ENCODE peak calls at places on chromosomes 12 and 14, in seven cellular contexts. O is hepatocyte; H is CD8-positive, alpha-beta memory T cell; K is aorta; Q is tibial artery; E is CD8-positive, alpha-beta T cell; S is psoas muscle. X is an unnamed sample.

GRCh38 chr14:55427439-55427838 is 13.0 kb downstream of the TBPL2 start:
- DNase-seq in O (peak), H (no peak), K (no peak), Q (no peak), E (no peak), S (no peak), X (no peak)

GRCh38 chr12:3034067-3034750 is 43.0 kb upstream of the TSPAN9 start:
- DNase-seq in O (peak), H (no peak), K (peak), Q (peak), E (no peak), S (peak), X (peak)

GRCh38 chr12:94445662-94446061 is 14.0 kb downstream of the CEP83 start:
- DNase-seq in O (no peak), H (no peak), K (no peak), Q (no peak), E (no peak), S (no peak), X (no peak)

GRCh38 chr14:105019861-105020814 is 745 bp downstream of the CDCA4 start:
- DNase-seq in O (peak), H (peak), K (peak), Q (no peak), E (peak), S (no peak), X (no peak)

GRCh38 chr12:124869011-124869665 is 5.5 kb upstream of the SCARB1 start:
- DNase-seq in O (no peak), H (no peak), K (peak), Q (peak), E (no peak), S (no peak), X (no peak)

GRCh38 chr12:127485528-127485927 is 781.4 kb upstream of the TMEM132C start:
- DNase-seq in O (peak), H (no peak), K (peak), Q (no peak), E (no peak), S (no peak), X (peak)

GRCh38 chr12:43893670-43894069 is 57.8 kb downstream of the TMEM117 start:
- DNase-seq in O (no peak), H (no peak), K (no peak), Q (no peak), E (no peak), S (no peak), X (peak)

GRCh38 chr12:91138337-91138905 is 27.1 kb upstream of the LUM start:
- DNase-seq in O (peak), H (no peak), K (peak), Q (no peak), E (no peak), S (no peak), X (peak)

GRCh38 chr14:106115401-106115800 is 589.0 kb downstream of the TMEM121 start:
- DNase-seq in O (no peak), H (no peak), K (no peak), Q (no peak), E (no peak), S (no peak), X (no peak)

GRCh38 chr14:59215353-59215752 is 26.9 kb downstream of the DAAM1 start:
- DNase-seq in O (peak), H (no peak), K (peak), Q (peak), E (no peak), S (peak), X (peak)

GRCh38 chr12:76591461-76591860 is 31.9 kb upstream of the OSBPL8 start:
- DNase-seq in O (no peak), H (no peak), K (no peak), Q (no peak), E (no peak), S (no peak), X (peak)

GRCh38 chr12:57173089-57173488 is 25.7 kb upstream of the LRP1-AS start:
- DNase-seq in O (peak), H (no peak), K (no peak), Q (no peak), E (no peak), S (no peak), X (no peak)

GRCh38 chr14:87149583-87150354 is 843.2 kb downstream of the GALC start:
- DNase-seq in O (no peak), H (no peak), K (no peak), Q (no peak), E (no peak), S (no peak), X (peak)

GRCh38 chr12:124567035-124567672 is at the start of gene NCOR2:
- DNase-seq in O (no peak), H (peak), K (no peak), Q (no peak), E (peak), S (peak), X (no peak)

GRCh38 chr14:36656769-36657408 is 4.8 kb upstream of the PAX9 start:
- DNase-seq in O (no peak), H (no peak), K (no peak), Q (no peak), E (no peak), S (peak), X (no peak)

GRCh38 chr12:119096429-119097202 is 82.1 kb upstream of the HSPB8 start:
- DNase-seq in O (peak), H (no peak), K (no peak), Q (no peak), E (no peak), S (no peak), X (no peak)

GRCh38 chr14:104131968-104132732 is 6.2 kb upstream of the KIF26A start:
- DNase-seq in O (no peak), H (no peak), K (peak), Q (no peak), E (no peak), S (peak), X (no peak)

GRCh38 chr14:53411110-53411509 is 258.0 kb upstream of the DDHD1 start:
- DNase-seq in O (no peak), H (no peak), K (no peak), Q (no peak), E (no peak), S (no peak), X (peak)

GRCh38 chr14:63393002-63393401 is 74.3 kb upstream of the GPHB5 start:
- DNase-seq in O (no peak), H (no peak), K (no peak), Q (no peak), E (no peak), S (no peak), X (no peak)

GRCh38 chr14:99608591-99608990 is 4.6 kb upstream of the CCDC85C start:
- DNase-seq in O (no peak), H (no peak), K (no peak), Q (no peak), E (no peak), S (no peak), X (no peak)

GRCh38 chr12:57623811-57624390 is 9.1 kb downstream of the B4GALNT1 start:
- DNase-seq in O (no peak), H (no peak), K (no peak), Q (no peak), E (no peak), S (no peak), X (no peak)

GRCh38 chr12:94326727-94327126 is 132.9 kb downstream of the CEP83 start:
- DNase-seq in O (no peak), H (no peak), K (no peak), Q (no peak), E (no peak), S (no peak), X (peak)

GRCh38 chr12:108386704-108387360 is 47.7 kb upstream of the CMKLR1 start:
- DNase-seq in O (no peak), H (no peak), K (no peak), Q (no peak), E (no peak), S (no peak), X (no peak)

GRCh38 chr14:73663548-73664212 is 18.9 kb downstream of the DNAL1 start:
- DNase-seq in O (no peak), H (no peak), K (no peak), Q (no peak), E (no peak), S (no peak), X (no peak)

GRCh38 chr12:7645395-7646177 is 20.1 kb downstream of the APOBEC1 start:
- DNase-seq in O (peak), H (peak), K (no peak), Q (peak), E (no peak), S (no peak), X (peak)

GRCh38 chr12:93109794-93110203 is 180.7 kb upstream of the EEA1 start:
- DNase-seq in O (no peak), H (no peak), K (no peak), Q (no peak), E (no peak), S (no peak), X (no peak)

GRCh38 chr12:68962855-68963455 is 30.0 kb upstream of the CPM start:
- DNase-seq in O (peak), H (no peak), K (no peak), Q (no peak), E (no peak), S (no peak), X (peak)

GRCh38 chr12:107514887-107515445 is 170.6 kb upstream of the PWP1 start:
- DNase-seq in O (no peak), H (no peak), K (no peak), Q (peak), E (no peak), S (no peak), X (peak)

GRCh38 chr14:79325071-79325470 is 886.2 kb downstream of the DIO2 start:
- DNase-seq in O (no peak), H (no peak), K (no peak), Q (no peak), E (no peak), S (no peak), X (no peak)

DNA sequence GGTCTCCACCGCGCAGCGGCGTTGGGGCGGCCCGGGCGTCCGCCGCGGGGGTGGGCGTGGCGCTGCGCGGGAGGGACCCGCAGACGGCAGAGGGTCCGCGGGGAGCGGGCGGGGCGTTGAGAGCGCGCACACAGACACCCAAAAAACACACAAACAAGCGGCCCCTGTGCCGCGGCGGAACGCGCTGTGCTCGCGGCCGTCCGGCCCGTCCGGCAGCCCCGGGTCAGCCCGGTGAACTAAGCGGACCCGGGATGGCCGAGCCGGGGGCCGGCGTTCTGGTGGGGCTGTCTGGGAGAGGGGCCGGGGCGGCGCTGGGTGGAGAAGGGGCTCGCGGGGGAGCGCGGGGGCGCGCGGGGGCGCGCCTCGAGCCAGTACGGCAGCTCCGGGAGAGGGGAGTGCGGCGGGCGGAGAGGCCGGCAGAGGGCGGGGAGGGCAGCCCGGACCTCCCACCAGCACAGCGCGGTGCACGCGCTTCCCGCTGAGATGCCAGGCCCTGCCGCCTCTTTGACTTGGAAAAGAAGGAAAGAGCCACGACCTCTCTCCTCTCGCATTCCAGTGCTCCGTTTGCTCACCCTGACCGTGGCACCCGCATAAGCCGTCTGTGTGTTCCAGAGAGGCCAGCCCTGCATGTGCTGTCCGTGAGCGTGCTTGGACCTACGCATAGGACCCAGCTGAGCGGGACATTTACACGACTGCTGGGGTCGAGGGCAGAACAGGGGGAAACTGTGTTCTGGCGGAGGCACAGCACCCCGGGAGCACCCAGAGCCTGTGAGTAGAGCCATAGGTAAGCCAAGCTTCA is 10.3 kb downstream of the SLC6A12 start:
- DNase-seq in O (peak), H (no peak), K (no peak), Q (no peak), E (no peak), S (peak), X (no peak)
- H3K4me3 ChIP-seq in O (peak), H (no peak), K (peak), Q (peak), E (no peak), S (peak), X (peak)

DNA sequence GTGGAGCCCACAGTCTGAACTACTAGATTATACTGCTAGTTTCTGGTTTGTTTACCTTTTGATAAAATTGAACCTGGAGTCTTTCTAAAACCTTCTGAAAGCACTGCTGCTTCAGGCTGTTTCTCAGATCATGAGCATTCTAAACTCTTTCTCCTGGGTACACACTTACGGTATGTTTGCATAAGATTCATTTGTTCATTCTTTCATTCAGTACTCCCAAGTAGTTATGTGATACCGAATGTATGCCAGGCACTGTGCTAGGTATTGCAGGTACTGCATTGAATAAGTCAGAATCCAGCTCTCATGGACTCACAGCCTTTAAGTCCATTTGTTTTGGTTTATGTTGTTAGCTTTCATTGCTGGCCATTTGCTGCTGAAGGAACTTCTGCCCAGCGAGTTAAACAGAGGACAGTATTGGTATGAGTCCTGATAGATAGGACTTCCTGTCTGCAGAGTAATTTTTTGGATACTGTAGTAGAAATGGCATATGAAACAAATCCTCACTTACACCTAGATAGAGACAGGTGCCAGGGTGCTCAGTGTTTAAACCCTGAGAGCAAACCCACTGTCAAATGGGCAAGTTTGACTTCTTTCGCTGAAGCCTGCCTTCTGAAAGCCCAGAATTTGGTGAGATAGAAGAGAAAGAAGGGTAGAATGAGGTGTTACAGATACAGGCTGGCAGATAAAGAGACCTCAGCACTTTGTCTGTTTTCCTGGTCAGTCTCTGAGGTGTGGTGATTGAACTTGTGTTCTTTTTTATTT is 2.1 kb downstream of the SUSD6 start:
- DNase-seq in O (no peak), H (no peak), K (no peak), Q (no peak), E (no peak), S (no peak), X (no peak)
- H3K4me3 ChIP-seq in O (peak), H (peak), K (peak), Q (peak), E (peak), S (peak), X (peak)

DNA sequence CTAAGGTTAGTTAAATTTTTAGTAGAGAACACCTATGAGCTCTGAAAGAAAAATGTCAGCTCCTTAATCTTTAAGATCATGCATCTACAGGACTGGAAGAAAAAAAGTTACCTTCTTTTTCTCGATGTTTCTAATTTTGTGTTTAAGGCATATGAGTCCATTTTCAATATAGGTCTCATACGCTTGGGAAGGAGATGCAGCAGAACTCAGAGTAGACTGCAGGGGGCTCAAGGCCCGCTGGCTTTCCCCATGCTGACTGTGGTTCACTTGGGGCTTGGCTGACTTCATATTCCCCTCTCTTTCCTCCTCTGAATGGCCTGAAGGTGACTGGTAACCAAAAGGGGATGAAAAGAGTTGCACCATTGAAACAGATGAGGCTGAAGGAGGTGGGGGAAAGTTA is 1.5 kb downstream of the CAPRIN2 start:
- DNase-seq in O (peak), H (peak), K (no peak), Q (no peak), E (no peak), S (no peak), X (peak)
- H3K4me3 ChIP-seq in O (no peak), H (no peak), K (no peak), Q (peak), E (no peak), S (peak), X (peak)

DNA sequence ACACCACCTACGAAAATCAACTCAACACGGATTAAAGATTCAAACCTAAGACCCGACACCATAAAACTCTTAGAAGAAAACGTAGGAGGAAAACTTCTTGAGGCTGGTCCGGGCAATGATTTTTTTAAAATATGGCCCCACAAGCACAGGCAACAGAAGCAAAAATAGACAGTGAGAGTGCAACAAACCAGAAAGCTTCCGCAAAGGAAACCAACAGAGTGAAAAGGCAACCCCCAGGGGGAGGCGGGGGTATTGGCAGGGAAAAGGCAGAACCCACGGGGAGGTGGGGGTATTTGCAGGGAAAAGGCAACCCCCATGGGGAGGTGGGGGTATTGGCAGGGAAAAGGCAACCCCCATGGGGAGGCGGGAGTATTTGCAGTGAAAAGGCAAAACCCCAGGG is 20.5 kb upstream of the FBRSL1 start:
- DNase-seq in O (no peak), H (no peak), K (no peak), Q (no peak), E (no peak), S (no peak), X (no peak)
- H3K4me3 ChIP-seq in O (no peak), H (peak), K (no peak), Q (no peak), E (peak), S (no peak), X (no peak)

DNA sequence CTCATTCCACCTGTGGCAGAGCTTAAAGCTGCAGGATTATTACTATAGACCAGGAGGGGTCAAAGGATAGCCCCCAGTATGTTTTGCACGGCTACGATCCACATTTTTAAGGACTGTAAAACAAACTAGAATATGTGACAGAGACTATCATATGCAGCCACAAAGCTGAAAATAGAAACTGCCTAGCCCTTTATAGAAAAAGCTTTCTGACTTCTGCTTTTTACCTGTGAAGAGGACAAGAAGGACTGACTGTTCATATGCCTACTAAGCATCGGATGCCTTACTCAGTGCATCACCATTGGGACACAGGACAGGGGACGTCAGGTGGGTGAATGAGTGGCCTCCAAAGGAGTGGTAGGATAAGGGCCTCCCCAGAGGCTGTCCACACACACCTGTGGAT is 29.8 kb downstream of the SPTB start:
- DNase-seq in O (no peak), H (no peak), K (no peak), Q (no peak), E (no peak), S (no peak), X (no peak)
- H3K4me3 ChIP-seq in O (no peak), H (no peak), K (no peak), Q (no peak), E (no peak), S (no peak), X (no peak)

GRCh38 chr12:53196486-53196885 is 10.6 kb downstream of the ITGB7 start:
- DNase-seq in O (no peak), H (no peak), K (no peak), Q (no peak), E (no peak), S (no peak), X (no peak)

GRCh38 chr12:53195516-53196420 is 11.3 kb downstream of the ITGB7 start:
- DNase-seq in O (no peak), H (no peak), K (no peak), Q (no peak), E (no peak), S (no peak), X (no peak)

GRCh38 chr12:53198470-53199110 is 8.5 kb downstream of the ITGB7 start:
- DNase-seq in O (no peak), H (peak), K (peak), Q (no peak), E (peak), S (no peak), X (no peak)

GRCh38 chr12:53194973-53195372 is 12.1 kb downstream of the ITGB7 start:
- DNase-seq in O (no peak), H (no peak), K (no peak), Q (no peak), E (no peak), S (no peak), X (no peak)

GRCh38 chr12:53197011-53197640 is 9.9 kb downstream of the ITGB7 start:
- DNase-seq in O (no peak), H (no peak), K (no peak), Q (no peak), E (no peak), S (no peak), X (no peak)
- H3K4me3 ChIP-seq in O (no peak), H (no peak), K (no peak), Q (peak), E (no peak), S (peak), X (no peak)